ENCODE peak calls at places on chromosomes 6 and 20, in four cellular contexts. B, M, U and A are unnamed samples.

GRCh38 chr6:122977180-122977579 is 18.9 kb upstream of the CLVS2 start:
- DNase-seq in B (no peak), M (no peak), U (no peak), A (no peak)

GRCh38 chr6:22026160-22026678 is 270.6 kb downstream of the PRL start:
- DNase-seq in B (no peak), U (no peak), M (no peak), A (no peak)

GRCh38 chr6:103872683-103873082 is 987.0 kb downstream of the HACE1 start:
- DNase-seq in B (no peak), U (no peak), M (no peak), A (no peak)

GRCh38 chr20:20759132-20759531 is 46.7 kb upstream of the RALGAPA2 start:
- DNase-seq in U (peak; percentile 59), M (no peak), B (no peak), A (no peak)

GRCh38 chr6:74671558-74672025 is 534.3 kb downstream of the COL12A1 start:
- DNase-seq in U (no peak), B (no peak), M (no peak), A (no peak)

GRCh38 chr6:65410309-65410708 is 296.7 kb downstream of the EYS start:
- DNase-seq in M (no peak), U (no peak), B (no peak), A (no peak)

GRCh38 chr6:3571836-3572235 is 115.0 kb upstream of the SLC22A23 start:
- DNase-seq in B (no peak), M (no peak), U (no peak), A (no peak)

GRCh38 chr20:34055290-34055689 is 56.8 kb downstream of the EIF2S2 start:
- DNase-seq in M (no peak), B (no peak), U (no peak), A (no peak)

GRCh38 chr20:13261460-13262301 is 40.6 kb downstream of the ISM1 start:
- DNase-seq in B (peak; percentile 43), U (peak; percentile 39), M (peak; percentile 34), A (peak; percentile 13)

GRCh38 chr20:24658920-24659660 is 189.7 kb downstream of the SYNDIG1 start:
- DNase-seq in B (no peak), U (no peak), M (no peak), A (no peak)

GRCh38 chr6:147366290-147366689 is 142.2 kb upstream of the SAMD5 start:
- DNase-seq in B (no peak), M (no peak), U (no peak), A (no peak)

GRCh38 chr20:48750941-48751620 is 76.7 kb downstream of the PREX1 start:
- DNase-seq in B (peak; percentile 51), M (peak; percentile 78), U (peak; percentile 46), A (peak; percentile 37)

GRCh38 chr6:116663308-116663707 is 5.3 kb downstream of the ZUP1 start:
- DNase-seq in M (no peak), U (no peak), B (no peak), A (no peak)

GRCh38 chr6:122838060-122838780 is 49.2 kb downstream of the SMPDL3A start:
- DNase-seq in M (no peak), B (no peak), U (no peak), A (no peak)

GRCh38 chr20:18679020-18679419 is 91.2 kb downstream of the DTD1 start:
- DNase-seq in U (no peak), M (no peak), B (peak; percentile 43), A (no peak)

GRCh38 chr6:75412937-75413662 is 80.5 kb downstream of the FILIP1 start:
- DNase-seq in M (no peak), U (no peak), B (no peak), A (no peak)

GRCh38 chr6:93550551-93551276 is 131.4 kb upstream of the EPHA7 start:
- DNase-seq in U (no peak), M (no peak), B (no peak), A (no peak)

GRCh38 chr20:59320850-59321631 is 20.6 kb downstream of the EDN3 start:
- DNase-seq in M (no peak), U (no peak), B (no peak), A (no peak)

GRCh38 chr20:56207656-56208055 is 40.9 kb upstream of the MC3R start:
- DNase-seq in M (no peak), U (no peak), B (no peak), A (no peak)

GRCh38 chr6:26216015-26216885 is 129.0 kb downstream of the HFE start:
- DNase-seq in U (peak; percentile 85), M (no peak), B (peak; percentile 70), A (peak; percentile 53)

GRCh38 chr6:135423649-135424128 is 73.9 kb downstream of the AHI1 start:
- DNase-seq in M (no peak), B (no peak), U (no peak), A (no peak)

GRCh38 chr20:4949833-4950178 is 51.5 kb downstream of the SLC23A2 start:
- DNase-seq in U (no peak), B (no peak), M (no peak), A (no peak)

GRCh38 chr20:62543470-62544302 is 67.9 kb upstream of the GATA5 start:
- DNase-seq in B (no peak), M (no peak), U (no peak), A (no peak)

GRCh38 chr6:149948616-149949015 is 6.8 kb downstream of the ULBP2 start:
- DNase-seq in B (no peak), M (no peak), U (no peak), A (no peak)

GRCh38 chr6:31897612-31898199 is at the start of gene EHMT2:
- DNase-seq in B (peak; percentile 85), M (no peak), U (peak; percentile 89), A (peak; percentile 97)

GRCh38 chr6:113596907-113597583 is 260.1 kb upstream of the MARCKS start:
- DNase-seq in B (peak; percentile 35), M (no peak), U (no peak), A (no peak)

GRCh38 chr6:113598786-113599185 is 258.4 kb upstream of the MARCKS start:
- DNase-seq in B (no peak), U (no peak), M (no peak), A (no peak)

GRCh38 chr6:113594726-113595125 is 262.4 kb upstream of the MARCKS start:
- DNase-seq in B (no peak), U (no peak), M (no peak), A (no peak)

GRCh38 chr6:113596477-113596876 is 260.7 kb upstream of the MARCKS start:
- DNase-seq in M (no peak), U (no peak), B (no peak), A (no peak)

GRCh38 chr6:113595921-113596376 is 261.2 kb upstream of the MARCKS start:
- DNase-seq in B (no peak), U (no peak), M (no peak), A (no peak)
- TF ChIP-seq EP300 in B (no peak), U (no peak), M (no peak), A (no peak)

DNA sequence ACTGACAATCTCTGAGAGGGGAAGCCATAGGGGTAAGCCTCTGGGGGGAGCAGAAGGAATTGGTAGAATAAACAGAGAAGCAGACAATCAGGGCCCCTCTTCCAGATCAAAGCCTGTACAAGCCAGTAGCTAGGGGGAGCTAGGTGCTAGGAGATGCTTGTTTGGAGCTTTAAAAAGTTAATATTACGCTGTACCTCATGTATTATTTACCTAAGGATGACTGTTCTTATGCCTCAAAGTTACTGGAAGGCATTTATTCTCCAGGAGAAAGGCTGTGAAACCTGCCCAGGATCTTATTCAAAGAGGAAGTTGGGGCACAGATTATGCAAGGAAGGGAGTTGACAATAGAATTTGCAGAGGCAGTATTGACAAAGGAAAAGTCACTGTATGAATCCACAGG is 111.8 kb upstream of the SLC35F1 start:
- DNase-seq in U (no peak), B (no peak), M (no peak), A (no peak)
- TF ChIP-seq CTCF in U (no peak), B (no peak), M (peak; percentile 2), A (no peak)

DNA sequence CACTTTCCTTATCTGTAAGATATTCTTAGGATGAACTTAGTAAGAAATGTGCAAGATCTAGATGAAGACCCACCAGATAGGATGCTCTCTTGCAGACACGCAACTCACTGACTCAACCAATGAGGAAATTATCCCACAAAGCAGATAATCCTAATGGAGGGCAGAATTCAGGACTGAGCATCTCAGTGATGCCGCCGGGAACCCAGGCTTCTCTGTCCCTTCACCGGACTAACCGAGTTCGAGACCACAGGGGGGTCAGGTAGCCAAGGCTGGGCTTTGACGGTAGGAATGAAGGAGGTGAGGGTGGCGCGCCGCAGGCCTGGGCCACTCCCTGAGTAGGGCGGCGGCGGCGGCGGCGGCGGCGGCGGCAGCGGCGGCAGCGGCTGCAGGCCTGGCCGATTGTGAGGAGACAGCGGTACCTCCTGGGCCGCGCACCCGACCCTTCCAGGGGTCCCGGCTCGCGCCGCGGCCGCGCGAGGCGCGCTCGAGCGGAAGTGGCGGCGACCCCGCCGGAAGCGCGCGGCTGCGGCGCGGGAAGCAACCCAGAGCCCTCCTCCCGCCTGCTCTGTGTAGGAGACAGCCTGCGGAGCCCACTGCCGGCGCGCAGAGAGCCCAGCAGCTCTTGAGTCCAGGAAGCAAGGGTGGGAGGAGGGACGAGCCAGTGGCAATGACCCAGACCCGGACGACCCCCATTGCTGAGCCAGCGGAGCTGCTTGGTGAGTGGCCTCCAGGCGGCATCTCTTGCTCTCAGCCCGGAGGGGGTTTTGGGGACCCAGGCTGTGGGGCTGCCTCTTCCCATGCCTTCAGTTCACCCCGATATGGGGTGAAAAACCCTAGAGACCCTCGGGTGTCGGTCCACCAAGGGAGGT is at the start of gene KHDC1:
- DNase-seq in U (peak; percentile 42), M (peak; percentile 50), B (peak; percentile 29), A (peak; percentile 91)
- TF ChIP-seq EP300 in U (no peak), M (no peak), B (no peak), A (no peak)

GRCh38 chr6:146041282-146041681 is 12.4 kb downstream of the GRM1 start:
- DNase-seq in M (peak; percentile 39), U (no peak), B (no peak), A (no peak)
- TF ChIP-seq CTCF in M (peak; percentile 85), U (no peak), B (no peak), A (no peak)

GRCh38 chr20:11362450-11362849 is 555.2 kb upstream of the BTBD3 start:
- DNase-seq in B (no peak), U (no peak), M (no peak), A (no peak)
- TF ChIP-seq EP300 in B (no peak), U (no peak), M (no peak), A (no peak)

DNA sequence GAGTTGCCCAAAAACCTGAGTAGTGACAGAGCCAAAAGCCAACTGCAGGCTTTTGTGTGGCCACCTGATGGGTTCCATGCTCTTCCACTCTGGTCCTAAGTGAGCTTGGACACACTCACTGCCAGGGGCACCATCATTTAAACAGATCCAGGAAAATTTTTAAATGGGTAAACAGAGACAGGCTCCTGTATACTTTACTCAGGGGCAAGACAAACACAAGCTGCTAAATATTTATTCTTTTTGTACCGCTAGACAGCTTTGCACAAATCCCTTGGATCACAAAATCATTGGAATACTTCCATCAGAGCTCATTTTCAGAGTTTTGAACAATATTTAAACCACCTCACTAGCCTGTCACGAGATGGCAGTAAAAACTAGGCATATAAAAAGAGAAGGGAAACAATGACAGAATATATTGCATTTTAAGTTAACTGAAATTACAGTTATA is 31.4 kb downstream of the GCLC start:
- DNase-seq in B (no peak), U (no peak), M (no peak), A (no peak)
- TF ChIP-seq CTCF in B (peak; percentile 7), U (no peak), M (no peak), A (no peak)

GRCh38 chr6:6703720-6704422 is 115.4 kb downstream of the LY86 start:
- DNase-seq in M (no peak), B (peak; percentile 76), U (peak; percentile 96), A (no peak)
- TF ChIP-seq EP300 in M (no peak), B (no peak), U (peak; percentile 89), A (no peak)